ENCODE peak calls at places on chromosomes 3 and 15, in six cellular contexts. One of them, this sample, is unnamed. For H3K9me2, the result is how much of the 10 kb centered on the place peaks cover.

GRCh38 chr3:72938471-72939265 is 50.8 kb downstream of the GXYLT2 start:
- DNase-seq in GM23248: peak
- DNase-seq in PC-9: peak
- DNase-seq in OCI-LY7: peak
- DNase-seq in HCT116: peak
- DNase-seq in Karpas-422: peak
- DNase-seq in this sample: peak

GRCh38 chr15:28897861-28898608 is 12.3 kb downstream of the APBA2 start:
- DNase-seq in GM23248: no peak
- DNase-seq in PC-9: no peak
- DNase-seq in OCI-LY7: no peak
- DNase-seq in HCT116: no peak
- DNase-seq in Karpas-422: no peak
- DNase-seq in this sample: no peak

GRCh38 chr3:65262554-65262953 is 574.8 kb upstream of the ADAMTS9 start:
- DNase-seq in GM23248: no peak
- DNase-seq in PC-9: no peak
- DNase-seq in OCI-LY7: no peak
- DNase-seq in HCT116: no peak
- DNase-seq in Karpas-422: no peak
- DNase-seq in this sample: no peak

GRCh38 chr3:59514865-59515482 is 465.1 kb upstream of the CFAP20DC start:
- DNase-seq in GM23248: no peak
- DNase-seq in PC-9: no peak
- DNase-seq in OCI-LY7: no peak
- DNase-seq in HCT116: no peak
- DNase-seq in Karpas-422: no peak
- DNase-seq in this sample: no peak

GRCh38 chr3:24595801-24596200 is 101.2 kb upstream of the THRB start:
- DNase-seq in GM23248: peak
- DNase-seq in PC-9: no peak
- DNase-seq in OCI-LY7: no peak
- DNase-seq in HCT116: no peak
- DNase-seq in Karpas-422: no peak
- DNase-seq in this sample: peak

GRCh38 chr3:51371943-51372557 is 13.0 kb upstream of the MANF start:
- DNase-seq in GM23248: peak
- DNase-seq in PC-9: peak
- DNase-seq in OCI-LY7: peak
- DNase-seq in HCT116: peak
- DNase-seq in Karpas-422: peak
- DNase-seq in this sample: peak

GRCh38 chr3:189863031-189863430 is 231.8 kb downstream of the TP63 start:
- DNase-seq in GM23248: no peak
- DNase-seq in PC-9: no peak
- DNase-seq in OCI-LY7: no peak
- DNase-seq in HCT116: no peak
- DNase-seq in Karpas-422: no peak
- DNase-seq in this sample: no peak

GRCh38 chr3:140377644-140378043 is 300.2 kb upstream of the TRIM42 start:
- DNase-seq in GM23248: no peak
- DNase-seq in PC-9: no peak
- DNase-seq in OCI-LY7: no peak
- DNase-seq in HCT116: no peak
- DNase-seq in Karpas-422: no peak
- DNase-seq in this sample: no peak

GRCh38 chr3:146300756-146301155 is 49.9 kb upstream of the PLSCR4 start:
- DNase-seq in GM23248: no peak
- DNase-seq in PC-9: no peak
- DNase-seq in OCI-LY7: no peak
- DNase-seq in HCT116: no peak
- DNase-seq in Karpas-422: no peak
- DNase-seq in this sample: no peak

GRCh38 chr15:73338058-73338457 is 30.7 kb downstream of the HCN4 start:
- DNase-seq in GM23248: no peak
- DNase-seq in PC-9: no peak
- DNase-seq in OCI-LY7: no peak
- DNase-seq in HCT116: no peak
- DNase-seq in Karpas-422: no peak
- DNase-seq in this sample: no peak

GRCh38 chr15:84079885-84080777 is 155.4 kb upstream of the GOLGA6L4 start:
- DNase-seq in GM23248: peak
- DNase-seq in PC-9: no peak
- DNase-seq in OCI-LY7: peak
- DNase-seq in HCT116: no peak
- DNase-seq in Karpas-422: peak
- DNase-seq in this sample: no peak

GRCh38 chr15:69976366-69976994 is 121.2 kb downstream of the TLE3 start:
- DNase-seq in GM23248: peak
- DNase-seq in PC-9: peak
- DNase-seq in OCI-LY7: peak
- DNase-seq in HCT116: no peak
- DNase-seq in Karpas-422: peak
- DNase-seq in this sample: peak

GRCh38 chr15:92616621-92617179 is 38.9 kb downstream of the FAM174B start:
- DNase-seq in GM23248: no peak
- DNase-seq in PC-9: no peak
- DNase-seq in OCI-LY7: no peak
- DNase-seq in HCT116: no peak
- DNase-seq in Karpas-422: no peak
- DNase-seq in this sample: peak

GRCh38 chr3:64149886-64150285 is 75.4 kb downstream of the PRICKLE2 start:
- DNase-seq in GM23248: no peak
- DNase-seq in PC-9: no peak
- DNase-seq in OCI-LY7: no peak
- DNase-seq in HCT116: no peak
- DNase-seq in Karpas-422: no peak
- DNase-seq in this sample: no peak

GRCh38 chr15:69118089-69118488 is 42.3 kb upstream of the GLCE start:
- DNase-seq in GM23248: no peak
- DNase-seq in PC-9: no peak
- DNase-seq in OCI-LY7: no peak
- DNase-seq in HCT116: no peak
- DNase-seq in Karpas-422: no peak
- DNase-seq in this sample: no peak

GRCh38 chr3:144437989-144438388 is 466.4 kb downstream of the DIPK2A start:
- DNase-seq in GM23248: no peak
- DNase-seq in PC-9: no peak
- DNase-seq in OCI-LY7: no peak
- DNase-seq in HCT116: no peak
- DNase-seq in Karpas-422: no peak
- DNase-seq in this sample: no peak

GRCh38 chr3:136893848-136894443 is 31.9 kb downstream of the NCK1 start:
- DNase-seq in GM23248: peak
- DNase-seq in PC-9: no peak
- DNase-seq in OCI-LY7: no peak
- DNase-seq in HCT116: no peak
- DNase-seq in Karpas-422: no peak
- DNase-seq in this sample: peak

GRCh38 chr3:129119365-129120100 is 2.1 kb downstream of the RAB43 start:
- DNase-seq in GM23248: peak
- DNase-seq in PC-9: peak
- DNase-seq in OCI-LY7: no peak
- DNase-seq in HCT116: no peak
- DNase-seq in Karpas-422: no peak
- DNase-seq in this sample: peak

GRCh38 chr15:25175789-25176615 is 221.2 kb downstream of the SNRPN start:
- DNase-seq in GM23248: no peak
- DNase-seq in PC-9: no peak
- DNase-seq in OCI-LY7: no peak
- DNase-seq in HCT116: no peak
- DNase-seq in Karpas-422: no peak
- DNase-seq in this sample: no peak

GRCh38 chr3:9347086-9347485 is 15.8 kb upstream of the THUMPD3 start:
- DNase-seq in GM23248: peak
- DNase-seq in PC-9: no peak
- DNase-seq in OCI-LY7: no peak
- DNase-seq in HCT116: no peak
- DNase-seq in Karpas-422: no peak
- DNase-seq in this sample: no peak

GRCh38 chr3:154486949-154487348 is 57.0 kb upstream of the GPR149 start:
- DNase-seq in GM23248: no peak
- DNase-seq in PC-9: no peak
- DNase-seq in OCI-LY7: no peak
- DNase-seq in HCT116: no peak
- DNase-seq in Karpas-422: no peak
- DNase-seq in this sample: no peak

DNA sequence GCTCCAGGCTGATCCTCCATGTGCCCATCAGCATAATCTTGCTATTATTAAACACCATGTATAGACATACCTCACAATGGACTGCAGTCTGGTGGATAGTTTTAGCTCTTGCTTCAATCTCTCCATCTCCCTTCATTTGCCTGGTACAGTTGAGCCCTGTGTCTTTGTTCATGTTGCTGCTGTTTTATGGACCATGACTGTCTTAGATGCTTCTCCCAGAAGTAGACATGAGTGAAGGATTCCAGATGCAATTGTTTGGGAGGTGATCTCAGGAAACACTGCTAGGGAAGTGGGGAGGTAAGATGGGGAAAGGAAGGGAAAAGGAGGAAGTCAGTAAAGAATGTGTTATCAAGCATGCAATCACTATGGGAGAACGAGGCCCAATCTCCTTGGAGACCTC is 36.3 kb upstream of the CTNNB1 start:
- DNase-seq in GM23248: no peak
- DNase-seq in PC-9: no peak
- DNase-seq in OCI-LY7: no peak
- DNase-seq in HCT116: no peak
- DNase-seq in Karpas-422: no peak
- DNase-seq in this sample: no peak
- H3K9me2 ChIP-seq in GM23248: under half
- H3K9me2 ChIP-seq in PC-9: under half
- H3K9me2 ChIP-seq in OCI-LY7: under half
- H3K9me2 ChIP-seq in HCT116: under half
- H3K9me2 ChIP-seq in Karpas-422: under half
- H3K9me2 ChIP-seq in this sample: under half

DNA sequence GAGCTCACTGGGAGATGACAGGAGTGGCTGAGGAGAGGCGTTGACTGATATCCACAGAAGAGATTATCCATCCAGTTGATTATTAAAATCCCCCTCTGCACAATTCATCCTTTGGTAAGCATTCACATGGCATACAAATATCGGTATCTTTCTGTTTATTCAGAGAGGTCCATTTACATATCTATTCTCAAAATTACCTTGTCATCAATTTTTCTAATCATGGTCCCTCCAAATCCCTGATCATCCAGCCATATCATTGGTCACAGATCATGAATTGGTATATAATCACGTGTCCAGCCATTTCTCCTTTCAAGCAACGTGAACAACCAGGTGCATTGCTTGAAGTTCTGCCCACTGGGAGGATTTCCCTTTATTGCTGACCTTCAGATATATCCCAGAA is 1321.0 kb downstream of the ROBO2 start:
- DNase-seq in GM23248: no peak
- DNase-seq in PC-9: no peak
- DNase-seq in OCI-LY7: no peak
- DNase-seq in HCT116: no peak
- DNase-seq in Karpas-422: no peak
- DNase-seq in this sample: no peak
- H3K9me2 ChIP-seq in GM23248: under half
- H3K9me2 ChIP-seq in PC-9: under half
- H3K9me2 ChIP-seq in OCI-LY7: under half
- H3K9me2 ChIP-seq in HCT116: under half
- H3K9me2 ChIP-seq in Karpas-422: under half
- H3K9me2 ChIP-seq in this sample: under half

GRCh38 chr3:16788440-16789057 is 96.2 kb upstream of the PLCL2 start:
- DNase-seq in GM23248: no peak
- DNase-seq in PC-9: no peak
- DNase-seq in OCI-LY7: no peak
- DNase-seq in HCT116: no peak
- DNase-seq in Karpas-422: no peak
- DNase-seq in this sample: no peak
- H3K9me2 ChIP-seq in GM23248: under half
- H3K9me2 ChIP-seq in PC-9: under half
- H3K9me2 ChIP-seq in OCI-LY7: under half
- H3K9me2 ChIP-seq in HCT116: under half
- H3K9me2 ChIP-seq in Karpas-422: under half
- H3K9me2 ChIP-seq in this sample: under half

DNA sequence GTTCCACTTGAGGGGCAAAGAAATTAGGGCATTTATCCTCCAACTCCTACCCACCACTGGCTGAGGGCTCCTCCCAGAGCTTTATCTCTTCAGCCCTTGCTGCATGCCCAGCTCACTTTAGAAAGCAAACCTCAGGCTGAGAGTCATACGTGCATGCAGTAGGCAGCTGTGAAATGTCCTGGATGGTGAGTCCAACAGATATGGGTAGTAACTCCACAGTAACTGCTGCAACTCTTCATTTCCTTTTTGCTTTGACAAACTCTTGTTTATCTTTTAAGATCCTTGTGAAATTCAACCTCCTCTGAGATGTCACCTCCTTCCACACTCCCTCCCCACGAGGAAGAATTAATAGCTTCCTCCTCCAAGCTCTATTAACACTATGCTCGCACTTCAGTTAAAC is 35.9 kb upstream of the CTNNB1 start:
- DNase-seq in GM23248: no peak
- DNase-seq in PC-9: no peak
- DNase-seq in OCI-LY7: no peak
- DNase-seq in HCT116: no peak
- DNase-seq in Karpas-422: no peak
- DNase-seq in this sample: no peak
- H3K9me2 ChIP-seq in GM23248: under half
- H3K9me2 ChIP-seq in PC-9: under half
- H3K9me2 ChIP-seq in OCI-LY7: under half
- H3K9me2 ChIP-seq in HCT116: under half
- H3K9me2 ChIP-seq in Karpas-422: under half
- H3K9me2 ChIP-seq in this sample: under half

GRCh38 chr3:105436687-105437086 is 70.0 kb downstream of the ALCAM start:
- DNase-seq in GM23248: no peak
- DNase-seq in PC-9: no peak
- DNase-seq in OCI-LY7: no peak
- DNase-seq in HCT116: no peak
- DNase-seq in Karpas-422: no peak
- DNase-seq in this sample: no peak

GRCh38 chr3:105430460-105430859 is 63.8 kb downstream of the ALCAM start:
- DNase-seq in GM23248: no peak
- DNase-seq in PC-9: no peak
- DNase-seq in OCI-LY7: no peak
- DNase-seq in HCT116: no peak
- DNase-seq in Karpas-422: no peak
- DNase-seq in this sample: no peak

GRCh38 chr3:105431171-105431570 is 64.5 kb downstream of the ALCAM start:
- DNase-seq in GM23248: peak
- DNase-seq in PC-9: no peak
- DNase-seq in OCI-LY7: no peak
- DNase-seq in HCT116: no peak
- DNase-seq in Karpas-422: no peak
- DNase-seq in this sample: no peak

GRCh38 chr3:105440113-105440512 is 73.4 kb downstream of the ALCAM start:
- DNase-seq in GM23248: no peak
- DNase-seq in PC-9: no peak
- DNase-seq in OCI-LY7: no peak
- DNase-seq in HCT116: no peak
- DNase-seq in Karpas-422: no peak
- DNase-seq in this sample: no peak

DNA sequence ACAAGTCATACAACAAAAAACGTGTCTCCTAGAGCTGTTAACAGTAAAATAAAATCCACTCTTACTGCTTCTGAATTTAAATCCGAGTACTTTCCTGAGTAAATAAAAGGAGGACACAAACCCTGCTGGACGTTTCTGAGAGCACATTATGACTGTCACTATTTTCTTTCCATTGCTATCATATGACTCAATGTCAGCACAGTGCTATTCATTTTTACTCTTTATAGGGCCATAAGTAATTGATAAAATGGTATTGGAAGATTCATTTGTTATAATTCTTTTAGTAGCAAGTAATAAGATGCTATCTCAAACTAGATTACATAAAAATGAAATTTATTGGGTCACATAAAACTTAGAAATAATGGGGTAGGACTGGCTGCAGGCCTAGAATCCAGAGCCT is 68.6 kb downstream of the ALCAM start:
- DNase-seq in GM23248: no peak
- DNase-seq in PC-9: no peak
- DNase-seq in OCI-LY7: no peak
- DNase-seq in HCT116: no peak
- DNase-seq in Karpas-422: no peak
- DNase-seq in this sample: no peak
- H3K9me2 ChIP-seq in GM23248: under half
- H3K9me2 ChIP-seq in PC-9: under half
- H3K9me2 ChIP-seq in OCI-LY7: under half
- H3K9me2 ChIP-seq in HCT116: under half
- H3K9me2 ChIP-seq in Karpas-422: under half
- H3K9me2 ChIP-seq in this sample: under half